ENCODE peak calls at places on chromosome 19, in eight cellular contexts. One of them, this sample, is unnamed.
A peak's percentile ranks its signal among the peaks of the same experiment; 100 is the strongest.

GRCh38 chr19:34341935-34342680 is 22.9 kb upstream of the GPI start:
- DNase-seq in CD8-positive, alpha-beta T cell: no peak
- DNase-seq in right lobe of liver: no peak
- DNase-seq in neural progenitor cell: no peak
- DNase-seq in endodermal cell: no peak
- DNase-seq in psoas muscle: no peak
- DNase-seq in colonic mucosa: no peak
- DNase-seq in ovary: no peak
- DNase-seq in this sample: no peak

GRCh38 chr19:47587295-47587694 is 14.3 kb upstream of the ZNF541 start:
- DNase-seq in neural progenitor cell: no peak
- DNase-seq in ovary: no peak
- DNase-seq in CD8-positive, alpha-beta T cell: no peak
- DNase-seq in right lobe of liver: no peak
- DNase-seq in psoas muscle: peak; percentile 3
- DNase-seq in colonic mucosa: no peak
- DNase-seq in endodermal cell: no peak
- DNase-seq in this sample: peak; percentile 46

GRCh38 chr19:29807178-29807577 is 4.6 kb upstream of the CCNE1 start:
- DNase-seq in endodermal cell: no peak
- DNase-seq in ovary: no peak
- DNase-seq in psoas muscle: peak; percentile 25
- DNase-seq in neural progenitor cell: no peak
- DNase-seq in colonic mucosa: no peak
- DNase-seq in right lobe of liver: no peak
- DNase-seq in CD8-positive, alpha-beta T cell: no peak
- DNase-seq in this sample: no peak

GRCh38 chr19:54107876-54108490 is 5.3 kb downstream of the NDUFA3 start:
- DNase-seq in CD8-positive, alpha-beta T cell: no peak
- DNase-seq in psoas muscle: no peak
- DNase-seq in right lobe of liver: no peak
- DNase-seq in endodermal cell: no peak
- DNase-seq in ovary: no peak
- DNase-seq in colonic mucosa: no peak
- DNase-seq in neural progenitor cell: no peak
- DNase-seq in this sample: no peak

GRCh38 chr19:23932878-23933277 is 18.2 kb downstream of the ZNF726 start:
- DNase-seq in endodermal cell: no peak
- DNase-seq in right lobe of liver: no peak
- DNase-seq in CD8-positive, alpha-beta T cell: no peak
- DNase-seq in ovary: no peak
- DNase-seq in neural progenitor cell: no peak
- DNase-seq in psoas muscle: no peak
- DNase-seq in colonic mucosa: no peak
- DNase-seq in this sample: no peak

GRCh38 chr19:5152767-5153532 is 184.0 kb downstream of the KDM4B start:
- DNase-seq in psoas muscle: no peak
- DNase-seq in endodermal cell: no peak
- DNase-seq in right lobe of liver: peak; percentile 37
- DNase-seq in CD8-positive, alpha-beta T cell: no peak
- DNase-seq in ovary: no peak
- DNase-seq in colonic mucosa: no peak
- DNase-seq in neural progenitor cell: no peak
- DNase-seq in this sample: no peak

GRCh38 chr19:29945017-29945416 is 3.0 kb downstream of the URI1 start:
- DNase-seq in colonic mucosa: no peak
- DNase-seq in right lobe of liver: no peak
- DNase-seq in endodermal cell: no peak
- DNase-seq in neural progenitor cell: no peak
- DNase-seq in CD8-positive, alpha-beta T cell: no peak
- DNase-seq in ovary: no peak
- DNase-seq in psoas muscle: no peak
- DNase-seq in this sample: no peak

GRCh38 chr19:16435238-16435911 is 36.4 kb downstream of the EPS15L1 start:
- DNase-seq in right lobe of liver: no peak
- DNase-seq in psoas muscle: peak; percentile 80
- DNase-seq in ovary: peak; percentile 78
- DNase-seq in neural progenitor cell: no peak
- DNase-seq in colonic mucosa: peak; percentile 37
- DNase-seq in CD8-positive, alpha-beta T cell: peak; percentile 35
- DNase-seq in endodermal cell: no peak
- DNase-seq in this sample: peak; percentile 56

GRCh38 chr19:33348301-33349010 is 25.1 kb upstream of the CEBPG start:
- DNase-seq in psoas muscle: no peak
- DNase-seq in CD8-positive, alpha-beta T cell: no peak
- DNase-seq in neural progenitor cell: no peak
- DNase-seq in colonic mucosa: no peak
- DNase-seq in ovary: no peak
- DNase-seq in right lobe of liver: peak; percentile 71
- DNase-seq in endodermal cell: peak; percentile 23
- DNase-seq in this sample: no peak

GRCh38 chr19:52398091-52398461 is 427 bp downstream of the ZNF528 start:
- DNase-seq in colonic mucosa: peak; percentile 21
- DNase-seq in psoas muscle: peak; percentile 50
- DNase-seq in right lobe of liver: no peak
- DNase-seq in ovary: peak; percentile 19
- DNase-seq in neural progenitor cell: peak; percentile 36
- DNase-seq in CD8-positive, alpha-beta T cell: no peak
- DNase-seq in endodermal cell: peak; percentile 51
- DNase-seq in this sample: peak; percentile 29

GRCh38 chr19:43667524-43668405 is 2.2 kb downstream of the PLAUR start:
- DNase-seq in CD8-positive, alpha-beta T cell: no peak
- DNase-seq in right lobe of liver: peak; percentile 61
- DNase-seq in ovary: peak; percentile 44
- DNase-seq in psoas muscle: peak; percentile 54
- DNase-seq in neural progenitor cell: peak; percentile 16
- DNase-seq in colonic mucosa: peak; percentile 100
- DNase-seq in endodermal cell: no peak
- DNase-seq in this sample: no peak

GRCh38 chr19:10402441-10403038 is 802 bp downstream of the CDC37 start:
- DNase-seq in CD8-positive, alpha-beta T cell: no peak
- DNase-seq in endodermal cell: peak; percentile 75
- DNase-seq in ovary: no peak
- DNase-seq in right lobe of liver: no peak
- DNase-seq in psoas muscle: peak; percentile 64
- DNase-seq in colonic mucosa: peak; percentile 61
- DNase-seq in neural progenitor cell: peak; percentile 39
- DNase-seq in this sample: peak; percentile 59

GRCh38 chr19:6219147-6219525 is 60.6 kb downstream of the MLLT1 start:
- DNase-seq in colonic mucosa: no peak
- DNase-seq in neural progenitor cell: no peak
- DNase-seq in right lobe of liver: no peak
- DNase-seq in ovary: no peak
- DNase-seq in endodermal cell: no peak
- DNase-seq in psoas muscle: no peak
- DNase-seq in CD8-positive, alpha-beta T cell: no peak
- DNase-seq in this sample: no peak

GRCh38 chr19:6217752-6218403 is 61.9 kb downstream of the MLLT1 start:
- DNase-seq in neural progenitor cell: no peak
- DNase-seq in colonic mucosa: no peak
- DNase-seq in psoas muscle: peak; percentile 53
- DNase-seq in ovary: no peak
- DNase-seq in endodermal cell: no peak
- DNase-seq in right lobe of liver: peak; percentile 53
- DNase-seq in CD8-positive, alpha-beta T cell: no peak
- DNase-seq in this sample: no peak

GRCh38 chr19:6216996-6217751 is 62.6 kb downstream of the MLLT1 start:
- DNase-seq in psoas muscle: peak; percentile 51
- DNase-seq in right lobe of liver: peak; percentile 47
- DNase-seq in endodermal cell: no peak
- DNase-seq in CD8-positive, alpha-beta T cell: no peak
- DNase-seq in ovary: peak; percentile 78
- DNase-seq in neural progenitor cell: peak; percentile 94
- DNase-seq in colonic mucosa: no peak
- DNase-seq in this sample: peak; percentile 87

GRCh38 chr19:6219592-6220290 is 60.0 kb downstream of the MLLT1 start:
- DNase-seq in neural progenitor cell: no peak
- DNase-seq in colonic mucosa: no peak
- DNase-seq in psoas muscle: peak; percentile 62
- DNase-seq in endodermal cell: no peak
- DNase-seq in right lobe of liver: no peak
- DNase-seq in CD8-positive, alpha-beta T cell: no peak
- DNase-seq in ovary: peak; percentile 56
- DNase-seq in this sample: no peak

DNA sequence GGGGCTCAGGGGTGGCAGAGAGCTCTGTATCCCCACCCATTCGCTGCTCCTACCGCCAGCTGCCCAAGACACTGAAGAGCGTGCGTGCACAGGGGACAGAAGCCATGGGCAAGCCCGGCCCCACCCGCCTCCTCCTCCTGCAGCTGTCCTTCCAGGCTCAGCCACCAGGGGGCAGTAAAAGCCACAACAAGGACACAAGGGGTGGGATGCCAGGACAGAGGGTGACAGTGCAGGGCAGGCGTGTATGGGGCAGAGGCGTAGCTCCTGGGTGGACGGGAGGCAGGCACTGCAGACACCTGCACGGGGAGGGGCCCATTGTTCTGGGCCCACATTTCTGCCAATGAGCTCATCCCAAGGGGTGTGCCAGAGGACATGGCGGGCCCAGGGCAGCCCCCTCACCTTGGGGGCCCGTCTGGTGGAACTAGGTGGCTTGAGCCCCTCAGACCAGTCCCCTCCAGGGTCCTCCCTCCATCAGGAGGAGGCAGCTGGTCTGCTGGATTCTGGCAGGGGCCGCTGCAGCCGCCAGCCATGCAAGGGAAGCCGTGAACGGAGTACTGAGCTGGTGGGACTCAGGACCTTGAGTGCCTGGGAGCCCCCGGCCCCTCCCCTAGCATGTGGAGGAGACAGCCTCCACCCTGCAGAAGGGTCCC is 61.2 kb downstream of the MLLT1 start:
- DNase-seq in right lobe of liver: peak; percentile 90
- DNase-seq in endodermal cell: peak; percentile 98
- DNase-seq in neural progenitor cell: peak; percentile 89
- DNase-seq in CD8-positive, alpha-beta T cell: peak; percentile 83
- DNase-seq in ovary: peak; percentile 93
- DNase-seq in colonic mucosa: peak; percentile 93
- DNase-seq in psoas muscle: peak; percentile 96
- DNase-seq in this sample: peak; percentile 85
- H3K4me1 ChIP-seq in right lobe of liver: peaks cover 7% of the 10 kb centered on the region
- H3K4me1 ChIP-seq in endodermal cell: peaks cover 15% of the 10 kb centered on the region
- H3K4me1 ChIP-seq in neural progenitor cell: peaks cover 19% of the 10 kb centered on the region
- H3K4me1 ChIP-seq in CD8-positive, alpha-beta T cell: no peaks in the 10 kb centered on the region
- H3K4me1 ChIP-seq in ovary: peaks cover 56% of the 10 kb centered on the region
- H3K4me1 ChIP-seq in colonic mucosa: peaks cover 2% of the 10 kb centered on the region
- H3K4me1 ChIP-seq in psoas muscle: peaks cover 47% of the 10 kb centered on the region
- H3K4me1 ChIP-seq in this sample: peaks cover 27% of the 10 kb centered on the region

DNA sequence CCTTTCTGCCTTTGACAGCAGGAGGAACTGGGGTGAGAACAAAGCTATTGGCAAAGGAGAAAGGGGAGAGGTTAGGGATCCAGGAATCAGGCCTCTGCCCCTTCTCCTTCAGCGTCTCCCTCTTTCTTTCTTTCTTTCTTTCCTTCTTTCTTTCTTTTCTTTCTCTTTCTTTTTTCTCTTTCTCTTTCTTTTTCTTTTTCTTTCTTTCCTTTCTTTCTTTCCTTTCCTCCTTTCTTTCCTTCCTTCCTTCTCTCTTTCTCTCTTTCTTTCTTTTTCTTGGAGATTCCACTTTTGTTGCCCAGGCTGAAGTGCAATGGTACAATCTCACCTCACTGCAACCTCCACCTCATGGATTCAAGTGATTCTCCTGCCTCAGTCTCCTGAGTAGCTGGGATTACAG is 75.6 kb downstream of the TRPM4 start:
- DNase-seq in ovary: no peak
- DNase-seq in endodermal cell: no peak
- DNase-seq in right lobe of liver: no peak
- DNase-seq in CD8-positive, alpha-beta T cell: no peak
- DNase-seq in neural progenitor cell: no peak
- DNase-seq in psoas muscle: no peak
- DNase-seq in colonic mucosa: no peak
- DNase-seq in this sample: no peak
- H3K9me3 ChIP-seq in ovary: no peaks in the 10 kb centered on the region
- H3K9me3 ChIP-seq in endodermal cell: peaks cover 8% of the 10 kb centered on the region
- H3K9me3 ChIP-seq in right lobe of liver: no peaks in the 10 kb centered on the region
- H3K9me3 ChIP-seq in CD8-positive, alpha-beta T cell: no peaks in the 10 kb centered on the region
- H3K9me3 ChIP-seq in neural progenitor cell: no peaks in the 10 kb centered on the region
- H3K9me3 ChIP-seq in psoas muscle: no peaks in the 10 kb centered on the region
- H3K9me3 ChIP-seq in colonic mucosa: no peaks in the 10 kb centered on the region
- H3K9me3 ChIP-seq in this sample: no peaks in the 10 kb centered on the region

DNA sequence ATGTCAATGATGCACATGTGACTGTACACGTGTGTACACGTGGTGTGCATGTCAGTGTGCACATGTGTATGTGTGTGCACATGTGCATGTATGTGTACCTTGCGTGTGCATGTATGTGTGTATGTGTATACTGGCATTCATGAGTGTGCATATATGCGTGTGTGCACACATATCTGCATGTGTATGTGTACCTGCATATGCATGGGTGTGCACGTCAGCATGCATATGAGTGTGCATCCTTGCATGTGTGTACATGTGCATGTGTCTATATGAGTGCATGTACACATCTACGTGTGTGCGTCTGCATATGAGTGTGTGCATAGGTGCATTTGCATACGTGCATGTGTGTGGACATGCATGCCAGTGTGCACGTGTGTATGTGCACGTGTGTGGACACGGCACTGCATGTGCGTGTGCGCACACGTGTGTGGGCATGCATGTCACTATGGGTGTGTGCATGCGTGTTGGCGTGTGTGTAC is 48.5 kb downstream of the GADD45B start:
- DNase-seq in right lobe of liver: no peak
- DNase-seq in endodermal cell: no peak
- DNase-seq in ovary: no peak
- DNase-seq in psoas muscle: no peak
- DNase-seq in neural progenitor cell: no peak
- DNase-seq in CD8-positive, alpha-beta T cell: no peak
- DNase-seq in colonic mucosa: no peak
- DNase-seq in this sample: no peak
- TF ChIP-seq CTCF in right lobe of liver: no peak
- TF ChIP-seq CTCF in endodermal cell: no peak
- TF ChIP-seq CTCF in ovary: no peak
- TF ChIP-seq CTCF in psoas muscle: no peak
- TF ChIP-seq CTCF in neural progenitor cell: no peak
- TF ChIP-seq CTCF in CD8-positive, alpha-beta T cell: no peak
- TF ChIP-seq CTCF in colonic mucosa: no peak
- TF ChIP-seq CTCF in this sample: no peak

DNA sequence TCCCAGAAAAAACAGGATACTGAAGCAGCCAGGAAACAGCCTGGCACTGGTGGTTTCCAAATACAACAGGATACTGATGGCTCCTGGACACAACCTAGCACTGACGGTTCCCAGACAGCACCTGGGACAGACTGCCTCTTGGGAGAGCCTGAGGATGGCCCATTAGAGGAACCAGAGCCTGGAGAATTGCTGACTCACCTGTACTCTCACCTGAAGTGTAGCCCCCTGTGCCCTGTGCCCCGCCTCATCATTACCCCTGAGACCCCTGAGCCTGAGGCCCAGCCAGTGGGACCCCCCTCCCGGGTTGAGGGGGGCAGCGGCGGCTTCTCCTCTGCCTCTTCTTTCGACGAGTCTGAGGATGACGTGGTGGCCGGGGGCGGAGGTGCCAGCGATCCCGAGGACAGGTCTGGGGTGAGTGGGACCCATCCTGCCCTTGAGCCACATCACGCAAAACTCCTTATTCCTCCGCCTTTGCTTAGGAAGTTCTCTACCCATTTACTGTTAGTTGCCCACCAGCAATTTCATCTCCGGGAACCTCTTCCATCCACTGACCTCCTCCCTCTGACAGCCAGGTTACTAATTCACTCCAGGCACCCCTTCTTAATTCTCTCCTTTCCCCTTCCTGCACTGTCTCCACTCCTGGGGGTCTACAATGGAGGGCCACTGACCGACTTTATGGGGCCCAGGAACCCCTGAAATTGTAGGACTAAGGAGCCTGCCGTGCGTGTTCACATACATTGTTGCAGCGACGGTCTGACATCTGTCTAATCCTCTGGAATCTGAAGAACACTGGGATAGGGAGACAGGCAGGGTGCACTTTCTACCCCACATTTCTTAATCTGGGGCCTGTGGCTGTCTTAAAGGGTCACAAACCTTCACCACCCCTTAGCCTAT is 1.2 kb downstream of the ITPKC start:
- DNase-seq in colonic mucosa: peak; percentile 60
- DNase-seq in CD8-positive, alpha-beta T cell: no peak
- DNase-seq in right lobe of liver: no peak
- DNase-seq in ovary: peak; percentile 66
- DNase-seq in neural progenitor cell: peak; percentile 58
- DNase-seq in endodermal cell: peak; percentile 68
- DNase-seq in psoas muscle: no peak
- DNase-seq in this sample: peak; percentile 33
- H3K4me1 ChIP-seq in colonic mucosa: peaks cover 12% of the 10 kb centered on the region
- H3K4me1 ChIP-seq in CD8-positive, alpha-beta T cell: peaks cover 61% of the 10 kb centered on the region
- H3K4me1 ChIP-seq in right lobe of liver: peaks cover 30% of the 10 kb centered on the region
- H3K4me1 ChIP-seq in ovary: peaks cover 12% of the 10 kb centered on the region
- H3K4me1 ChIP-seq in neural progenitor cell: peaks cover 16% of the 10 kb centered on the region
- H3K4me1 ChIP-seq in endodermal cell: no peaks in the 10 kb centered on the region
- H3K4me1 ChIP-seq in psoas muscle: peaks cover 43% of the 10 kb centered on the region
- H3K4me1 ChIP-seq in this sample: peaks cover 14% of the 10 kb centered on the region

This sample was measured in cardiac muscle cell.